ENCODE peak calls at places on chromosomes 12 and 14, in five cellular contexts. U, V, I, J and W are unnamed samples.

GRCh38 chr14:70292716-70293115 is 66.8 kb downstream of the COX16 start:
- DNase-seq in U (no peak), V (no peak), I (no peak), J (no peak), W (no peak)

GRCh38 chr14:57085043-57085442 is 183.7 kb downstream of the EXOC5 start:
- DNase-seq in U (no peak), V (no peak), I (no peak), J (no peak), W (no peak)

GRCh38 chr14:33949051-33950037 is 1.5 kb downstream of the EGLN3 start:
- DNase-seq in U (no peak), V (peak; percentile 88), I (no peak), J (no peak), W (no peak)

GRCh38 chr12:113414519-113415038 is 7.6 kb upstream of the SDSL start:
- DNase-seq in U (no peak), V (no peak), I (no peak), J (no peak), W (no peak)

GRCh38 chr12:78540621-78541336 is 323.8 kb upstream of the SYT1 start:
- DNase-seq in U (no peak), V (no peak), I (no peak), J (peak; percentile 4), W (no peak)

GRCh38 chr14:105581551-105582341 is 55.4 kb downstream of the TMEM121 start:
- DNase-seq in U (no peak), V (no peak), I (no peak), J (no peak), W (no peak)

GRCh38 chr14:36996133-36996856 is 176.1 kb downstream of the SLC25A21 start:
- DNase-seq in U (no peak), V (no peak), I (no peak), J (peak; percentile 45), W (no peak)

GRCh38 chr12:1598757-1599156 is 4.4 kb upstream of the FBXL14 start:
- DNase-seq in U (no peak), V (no peak), I (no peak), J (no peak), W (no peak)

GRCh38 chr12:114368685-114369084 is 37.3 kb downstream of the TBX5 start:
- DNase-seq in U (no peak), V (no peak), I (no peak), J (no peak), W (no peak)

GRCh38 chr12:116276433-116277216 is 868 bp downstream of the MED13L start:
- DNase-seq in U (no peak), V (peak; percentile 68), I (peak; percentile 64), J (peak; percentile 68), W (peak; percentile 73)

GRCh38 chr14:73754911-73755360 is 40.8 kb upstream of the PNMA1 start:
- DNase-seq in U (no peak), V (no peak), I (no peak), J (no peak), W (no peak)

GRCh38 chr14:77187649-77188012 is 6.0 kb downstream of the TMEM63C start:
- DNase-seq in U (no peak), V (no peak), I (no peak), J (no peak), W (no peak)

GRCh38 chr12:113436993-113437728 is 15.0 kb downstream of the SDSL start:
- DNase-seq in U (no peak), V (no peak), I (no peak), J (no peak), W (no peak)

GRCh38 chr12:4069046-4070010 is 196.1 kb upstream of the PARP11 start:
- DNase-seq in U (no peak), V (no peak), I (no peak), J (no peak), W (no peak)

GRCh38 chr12:92624236-92624635 is 78.6 kb upstream of the PLEKHG7 start:
- DNase-seq in U (no peak), V (no peak), I (no peak), J (peak; percentile 23), W (no peak)